ENCODE peak calls at places on chromosomes 12 and 14, in ten cellular contexts. J is lower lobe of right lung, Z is A673, R is fibroblast of mammary gland, K is lower leg skin, E is heart left ventricle, I is IMR-90, L is PC-3, O is AG04450, C is HFFc6. B is an unnamed sample.

GRCh38 chr12:53004178-53004577 is 2.1 kb upstream of the EIF4B start:
- DNase-seq in K (no peak), Z (no peak), L (peak), C (no peak), J (no peak), E (no peak), I (no peak), R (peak), O (no peak), B (no peak)

GRCh38 chr14:32324601-32325000 is 4.5 kb upstream of the AKAP6 start:
- DNase-seq in K (no peak), E (no peak), R (peak), O (no peak), C (no peak), I (no peak), J (no peak), Z (no peak), L (no peak), B (no peak)

GRCh38 chr14:73455294-73455693 is 3.1 kb downstream of the NUMB start:
- DNase-seq in K (no peak), O (no peak), L (no peak), J (no peak), C (no peak), R (no peak), I (no peak), Z (peak), E (no peak), B (no peak)

GRCh38 chr12:21308785-21309184 is 25.9 kb downstream of the SLCO1A2 start:
- DNase-seq in I (no peak), O (no peak), C (no peak), E (no peak), R (no peak), J (no peak), K (no peak), Z (no peak), L (no peak), B (no peak)

GRCh38 chr12:13472690-13473089 is 276.2 kb downstream of the EMP1 start:
- DNase-seq in R (peak), L (peak), J (no peak), O (no peak), Z (no peak), E (no peak), K (no peak), C (no peak), I (peak), B (no peak)

GRCh38 chr12:39931231-39931630 is 174.7 kb downstream of the SLC2A13 start:
- DNase-seq in L (no peak), C (no peak), R (no peak), O (no peak), K (no peak), E (no peak), Z (no peak), I (no peak), J (no peak), B (no peak)

GRCh38 chr12:76890407-76891143 is 11.8 kb upstream of the CSRP2 start:
- DNase-seq in C (no peak), Z (no peak), K (no peak), E (no peak), R (peak), J (no peak), I (no peak), L (peak), O (no peak), B (no peak)

GRCh38 chr12:116547955-116548471 is 11.2 kb upstream of the MAP1LC3B2 start:
- DNase-seq in J (no peak), E (no peak), R (peak), I (peak), K (no peak), C (no peak), L (no peak), Z (no peak), O (no peak), B (no peak)

GRCh38 chr12:86698581-86698980 is 442.4 kb upstream of the MGAT4C start:
- DNase-seq in L (no peak), I (peak), E (no peak), K (no peak), J (no peak), Z (peak), O (no peak), R (peak), C (no peak), B (no peak)

GRCh38 chr12:108414021-108414420 is 74.9 kb upstream of the CMKLR1 start:
- DNase-seq in L (peak), E (no peak), C (no peak), R (no peak), Z (no peak), J (no peak), K (no peak), I (no peak), O (no peak), B (no peak)

GRCh38 chr14:88592016-88592415 is 29.2 kb downstream of the ZC3H14 start:
- DNase-seq in C (no peak), K (no peak), O (peak), J (no peak), I (peak), R (no peak), E (no peak), L (no peak), Z (no peak), B (no peak)

GRCh38 chr14:68144051-68144681 is 324.6 kb downstream of the RAD51B start:
- DNase-seq in L (no peak), R (peak), Z (no peak), I (peak), J (no peak), O (no peak), E (no peak), K (peak), C (no peak), B (no peak)

GRCh38 chr12:99232324-99232723 is 415.2 kb upstream of the GARIN6 start:
- DNase-seq in E (no peak), O (no peak), Z (peak), J (no peak), I (no peak), C (no peak), K (no peak), R (no peak), L (no peak), B (no peak)

GRCh38 chr12:25014961-25015360 is 66.1 kb upstream of the BCAT1 start:
- DNase-seq in J (no peak), R (peak), C (no peak), L (no peak), Z (no peak), O (no peak), I (peak), K (no peak), E (no peak), B (no peak)

GRCh38 chr14:24982472-24983155 is 67.3 kb downstream of the STXBP6 start:
- DNase-seq in L (peak), I (peak), J (no peak), E (no peak), R (peak), K (no peak), C (peak), Z (no peak), O (peak), B (no peak)

GRCh38 chr14:95048771-95049312 is 108.5 kb downstream of the DICER1 start:
- DNase-seq in E (no peak), K (no peak), J (no peak), Z (no peak), I (no peak), O (no peak), C (no peak), R (no peak), L (no peak), B (peak)

GRCh38 chr14:105879503-105879866 is 353.1 kb downstream of the TMEM121 start:
- DNase-seq in O (no peak), E (no peak), R (no peak), K (no peak), I (no peak), C (no peak), Z (no peak), L (no peak), J (no peak), B (no peak)

GRCh38 chr12:131038961-131039360 is 85.3 kb downstream of the ADGRD1 start:
- DNase-seq in K (no peak), L (no peak), I (no peak), R (no peak), J (peak), C (no peak), Z (no peak), O (no peak), E (peak), B (no peak)

GRCh38 chr14:60684203-60684602 is 34.9 kb upstream of the SIX1 start:
- DNase-seq in Z (no peak), I (no peak), R (peak), E (no peak), J (no peak), L (no peak), K (no peak), C (no peak), O (no peak), B (no peak)

GRCh38 chr14:72742682-72743195 is 151.2 kb downstream of the DPF3 start:
- DNase-seq in K (peak), I (no peak), O (no peak), Z (no peak), E (no peak), J (no peak), L (no peak), C (no peak), R (no peak), B (no peak)

GRCh38 chr14:26204954-26205479 is 392.8 kb downstream of the NOVA1 start:
- DNase-seq in K (peak), J (peak), I (no peak), L (no peak), C (no peak), E (peak), O (no peak), Z (no peak), R (peak), B (no peak)

GRCh38 chr14:20143911-20144310 is 5.3 kb downstream of the OR4N5 start:
- DNase-seq in E (no peak), J (no peak), I (no peak), R (no peak), C (no peak), O (no peak), Z (peak), L (peak), K (no peak), B (no peak)

GRCh38 chr12:123942277-123942653 is 30.4 kb downstream of the CCDC92 start:
- DNase-seq in J (no peak), K (no peak), L (peak), Z (no peak), I (peak), R (peak), O (peak), C (peak), E (no peak), B (no peak)

GRCh38 chr12:75289678-75290200 is 40.4 kb downstream of the CAPS2 start:
- DNase-seq in J (no peak), L (peak), Z (peak), C (peak), I (peak), K (no peak), O (no peak), E (no peak), R (peak), B (no peak)

GRCh38 chr12:124626841-124627502 is 59.6 kb upstream of the NCOR2 start:
- DNase-seq in K (peak), C (no peak), Z (peak), R (peak), O (no peak), J (no peak), L (no peak), I (peak), E (peak), B (no peak)

GRCh38 chr12:19847294-19848059 is 408.2 kb downstream of the AEBP2 start:
- DNase-seq in E (no peak), L (no peak), C (no peak), I (peak), R (peak), Z (no peak), J (no peak), O (no peak), K (no peak), B (no peak)

GRCh38 chr14:103296987-103297386 is 37.0 kb upstream of the EIF5 start:
- DNase-seq in R (no peak), J (no peak), L (no peak), K (no peak), Z (no peak), C (no peak), E (no peak), I (no peak), O (no peak), B (no peak)

GRCh38 chr12:20695232-20695631 is at the start of gene SLCO1C1:
- DNase-seq in Z (peak), L (no peak), O (no peak), K (no peak), C (no peak), E (no peak), I (no peak), J (no peak), R (no peak), B (no peak)

GRCh38 chr12:96399081-96399918 is 939 bp downstream of the CDK17 start:
- DNase-seq in L (peak), Z (peak), O (no peak), C (peak), R (peak), E (peak), K (peak), J (peak), I (peak), B (peak)

DNA sequence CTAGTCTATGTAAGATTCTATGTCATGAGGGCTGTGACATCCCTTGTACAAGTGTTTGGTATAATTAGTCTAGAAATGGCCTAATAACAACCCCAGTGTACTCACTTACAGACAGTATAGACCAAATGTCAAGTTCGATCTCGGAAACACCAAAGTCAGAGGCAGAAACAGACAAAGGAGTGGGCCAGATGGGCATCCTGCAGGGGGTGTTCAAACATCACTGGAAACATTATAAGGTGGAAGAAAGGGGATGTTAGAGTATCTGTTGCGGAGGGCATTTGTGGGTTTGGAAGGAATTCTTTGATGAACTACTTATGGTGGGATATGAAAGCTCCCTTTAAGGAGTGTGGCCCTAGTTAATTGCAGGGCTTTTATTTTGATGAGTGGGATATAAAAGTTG is 134.6 kb downstream of the ESR2 start:
- DNase-seq in E (no peak), L (no peak), K (no peak), J (no peak), R (no peak), C (no peak), Z (no peak), I (no peak), O (no peak), B (no peak)
- TF ChIP-seq CTCF in E (no peak), L (peak), K (no peak), J (no peak), R (no peak), C (no peak), Z (peak), I (no peak), O (no peak), B (no peak)

DNA sequence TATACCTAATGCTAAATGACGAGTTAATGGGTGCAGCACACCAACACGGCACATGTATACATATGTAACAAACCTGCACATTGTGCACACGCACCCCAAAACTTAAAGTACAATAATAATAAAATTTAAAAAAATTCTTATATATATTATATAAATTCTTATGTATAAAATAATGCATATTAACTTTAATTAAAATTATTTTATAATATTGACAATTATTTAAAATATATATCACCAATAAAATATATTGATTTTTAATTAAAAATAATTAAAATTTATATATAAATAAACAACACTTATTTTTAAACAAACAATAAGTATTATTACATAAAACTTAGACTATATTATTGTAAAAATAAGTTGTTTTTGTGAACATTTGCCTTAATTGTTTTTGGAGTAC is 188.8 kb downstream of the SYT1 start:
- DNase-seq in O (no peak), I (no peak), K (no peak), L (no peak), R (no peak), C (no peak), Z (no peak), J (no peak), E (no peak), B (no peak)
- TF ChIP-seq CTCF in O (no peak), I (no peak), K (no peak), L (no peak), R (no peak), C (no peak), Z (no peak), J (no peak), E (no peak), B (no peak)

DNA sequence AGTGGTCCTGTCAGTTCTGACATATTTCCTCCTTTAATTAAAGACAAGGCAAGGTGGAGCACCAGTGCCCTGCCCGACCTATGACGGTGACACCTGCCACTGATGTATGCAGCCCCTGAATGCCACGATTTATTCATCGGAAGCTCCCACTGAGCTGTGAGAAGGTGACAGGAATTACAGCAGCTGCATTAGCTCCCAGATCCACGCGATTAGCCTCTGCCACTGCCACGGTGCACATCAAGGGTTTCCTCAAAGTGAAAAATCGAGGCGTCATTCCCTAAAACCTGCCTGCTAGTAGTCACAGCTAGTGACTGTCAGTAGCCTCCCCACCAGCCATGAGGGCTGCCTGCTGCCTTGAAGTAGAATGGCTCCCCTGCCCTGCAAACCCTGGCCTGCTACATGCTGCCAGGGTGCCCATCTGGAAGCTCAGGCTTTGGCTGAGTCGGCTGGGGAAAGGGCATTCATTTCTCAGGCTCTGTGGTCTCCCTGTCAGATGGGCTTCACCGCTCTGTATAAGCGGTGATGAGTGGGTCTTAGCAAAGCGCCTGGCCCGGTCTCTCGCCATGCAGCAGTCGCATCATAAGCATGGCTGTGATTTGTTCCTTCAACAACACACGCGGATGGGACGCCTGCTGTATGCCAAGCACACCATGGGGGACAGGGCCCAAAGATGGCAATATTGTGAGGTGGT is 8.2 kb upstream of the BCL11B start:
- DNase-seq in C (no peak), L (no peak), R (no peak), Z (no peak), O (no peak), E (no peak), K (no peak), I (no peak), J (no peak), B (no peak)
- TF ChIP-seq CTCF in C (no peak), L (no peak), R (no peak), Z (no peak), O (no peak), E (no peak), K (no peak), I (no peak), J (no peak), B (no peak)

GRCh38 chr12:94874086-94874985 is 129.2 kb downstream of the NDUFA12 start:
- DNase-seq in L (no peak), E (no peak), K (no peak), J (no peak), R (no peak), I (no peak), O (no peak), C (no peak), Z (no peak), B (no peak)
- TF ChIP-seq CTCF in L (no peak), E (no peak), K (no peak), J (no peak), R (no peak), I (no peak), O (no peak), C (no peak), Z (no peak), B (no peak)

GRCh38 chr12:110590059-110590458 is 6.9 kb upstream of the PPTC7 start:
- DNase-seq in L (no peak), J (no peak), C (no peak), O (no peak), E (no peak), K (no peak), Z (no peak), R (no peak), I (no peak), B (no peak)

GRCh38 chr12:110581951-110582285 is 1.2 kb downstream of the PPTC7 start:
- DNase-seq in E (no peak), Z (peak), K (no peak), O (no peak), L (peak), C (no peak), I (no peak), R (no peak), J (no peak), B (no peak)

GRCh38 chr12:110583137-110584059 is at the start of gene PPTC7:
- DNase-seq in C (peak), R (peak), J (peak), K (peak), Z (peak), I (peak), O (peak), E (peak), L (peak), B (peak)

GRCh38 chr12:110582286-110583136 is 607 bp downstream of the PPTC7 start:
- DNase-seq in I (peak), O (no peak), J (peak), C (peak), K (peak), Z (peak), R (peak), L (peak), E (peak), B (peak)

GRCh38 chr12:110585231-110585799 is 2.2 kb upstream of the PPTC7 start:
- DNase-seq in K (peak), C (peak), L (peak), R (peak), E (no peak), Z (no peak), J (no peak), I (peak), O (no peak), B (no peak)
- TF ChIP-seq CTCF in K (no peak), C (no peak), L (no peak), R (no peak), E (no peak), Z (no peak), J (no peak), I (no peak), O (no peak), B (no peak)

DNA sequence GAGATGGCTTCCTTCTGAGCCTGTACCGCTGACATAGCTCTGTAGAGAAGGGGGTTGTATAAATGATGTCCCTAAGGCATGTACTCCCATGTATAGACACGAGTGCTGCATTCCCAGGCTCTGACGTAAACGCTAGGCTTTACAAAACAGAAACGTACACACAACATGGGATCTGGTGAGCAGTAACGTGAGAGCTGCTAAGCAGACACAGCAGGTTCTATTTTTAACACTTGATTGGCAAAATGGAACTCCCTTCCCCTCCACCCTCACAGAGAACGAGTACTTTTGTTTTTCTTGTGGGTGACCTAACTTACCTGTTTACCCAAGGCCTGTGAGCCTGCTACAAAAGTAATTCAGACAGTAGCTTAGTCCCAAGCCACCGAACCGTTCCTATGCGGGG is 36.0 kb downstream of the ACADS start:
- DNase-seq in L (no peak), J (no peak), E (no peak), I (peak), O (no peak), C (peak), Z (no peak), R (peak), K (peak), B (no peak)
- TF ChIP-seq CTCF in L (no peak), J (no peak), E (no peak), I (no peak), O (no peak), C (no peak), Z (no peak), R (no peak), K (no peak), B (no peak)

GRCh38 chr12:27970391-27970980 is 2.0 kb downstream of the PTHLH start:
- DNase-seq in J (no peak), C (no peak), I (peak), L (peak), R (peak), K (no peak), Z (peak), E (peak), O (no peak), B (no peak)
- TF ChIP-seq CTCF in J (no peak), C (no peak), I (no peak), L (no peak), R (no peak), K (no peak), Z (no peak), E (no peak), O (no peak), B (no peak)

DNA sequence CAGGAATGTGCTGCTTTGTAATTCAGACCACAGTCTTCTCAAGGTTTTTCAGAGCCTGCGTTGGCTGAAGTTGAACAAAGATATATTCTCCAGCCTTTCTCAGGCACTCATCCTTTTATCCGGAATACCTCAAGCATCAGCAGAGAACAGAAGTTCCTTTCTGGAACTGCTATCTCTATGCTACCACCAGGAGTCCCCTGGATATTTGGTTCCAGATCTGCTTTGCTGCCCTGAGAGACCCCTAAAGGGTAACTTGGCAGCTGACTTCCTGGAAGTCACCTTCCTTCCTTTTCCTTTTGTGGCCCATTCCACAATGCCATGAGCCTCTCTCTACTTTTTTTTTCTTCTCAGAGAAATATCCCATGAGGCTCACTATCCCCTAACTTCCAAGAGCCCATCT is 188.2 kb downstream of the PLCZ1 start:
- DNase-seq in L (no peak), E (no peak), J (no peak), I (no peak), R (no peak), C (no peak), O (no peak), K (no peak), Z (no peak), B (no peak)
- TF ChIP-seq CTCF in L (peak), E (no peak), J (no peak), I (no peak), R (peak), C (peak), O (peak), K (no peak), Z (no peak), B (peak)

GRCh38 chr12:1104088-1104800 is 113.2 kb downstream of the ERC1 start:
- DNase-seq in O (no peak), J (no peak), C (no peak), I (no peak), L (no peak), K (no peak), R (no peak), Z (no peak), E (no peak), B (no peak)
- TF ChIP-seq CTCF in O (no peak), J (no peak), C (no peak), I (no peak), L (no peak), K (no peak), R (no peak), Z (no peak), E (no peak), B (no peak)

B was measured in chondrocyte.